ENCODE peak calls at places on chromosomes 2 and 18, in five cellular contexts. E is right cardiac atrium, S is HCT116, P is mesendoderm, B is spleen. V is an unnamed sample. For H3K4me1, the result is how much of the 10 kb centered on the place peaks cover.

GRCh38 chr2:113185643-113186315 is 12.0 kb downstream of the PSD4 start:
- DNase-seq in E (peak), S (no peak), P (no peak), B (peak), V (no peak)

GRCh38 chr2:75180476-75180875 is 18.8 kb downstream of the TACR1 start:
- DNase-seq in E (no peak), S (no peak), P (no peak), B (no peak), V (no peak)

GRCh38 chr2:122643725-122644329 is 888.4 kb downstream of the TSN start:
- DNase-seq in E (no peak), S (no peak), P (no peak), B (no peak), V (no peak)

GRCh38 chr18:4453712-4454547 is 1.2 kb downstream of the DLGAP1 start:
- DNase-seq in E (no peak), S (no peak), P (peak), B (peak), V (no peak)

GRCh38 chr18:78979058-78979680 is 449 bp upstream of the SALL3 start:
- DNase-seq in E (peak), S (no peak), P (peak), B (no peak), V (peak)

GRCh38 chr2:70143314-70144150 is 47.3 kb downstream of the C2orf42 start:
- DNase-seq in E (peak), S (peak), P (peak), B (peak), V (peak)

GRCh38 chr2:6909431-6910385 is 7.5 kb upstream of the RNF144A start:
- DNase-seq in E (no peak), S (no peak), P (no peak), B (no peak), V (no peak)

GRCh38 chr2:19362652-19363473 is 4.4 kb upstream of the OSR1 start:
- DNase-seq in E (peak), S (peak), P (peak), B (peak), V (peak)

GRCh38 chr2:218400930-218401833 is 1.5 kb downstream of the CTDSP1 start:
- DNase-seq in E (peak), S (no peak), P (no peak), B (peak), V (no peak)

GRCh38 chr2:36748166-36748565 is 51.7 kb downstream of the VIT start:
- DNase-seq in E (no peak), S (no peak), P (no peak), B (no peak), V (no peak)

GRCh38 chr2:40403233-40403841 is 48.6 kb downstream of the SLC8A1 start:
- DNase-seq in E (no peak), S (no peak), P (no peak), B (no peak), V (no peak)

GRCh38 chr2:161123531-161124030 is 36.6 kb upstream of the TANK start:
- DNase-seq in E (no peak), S (peak), P (no peak), B (no peak), V (no peak)

GRCh38 chr2:39135678-39136259 is 14.9 kb upstream of the SOS1 start:
- DNase-seq in E (no peak), S (no peak), P (no peak), B (no peak), V (no peak)
- H3K27ac ChIP-seq in E (no peak), S (no peak), P (no peak), B (no peak), V (no peak)

DNA sequence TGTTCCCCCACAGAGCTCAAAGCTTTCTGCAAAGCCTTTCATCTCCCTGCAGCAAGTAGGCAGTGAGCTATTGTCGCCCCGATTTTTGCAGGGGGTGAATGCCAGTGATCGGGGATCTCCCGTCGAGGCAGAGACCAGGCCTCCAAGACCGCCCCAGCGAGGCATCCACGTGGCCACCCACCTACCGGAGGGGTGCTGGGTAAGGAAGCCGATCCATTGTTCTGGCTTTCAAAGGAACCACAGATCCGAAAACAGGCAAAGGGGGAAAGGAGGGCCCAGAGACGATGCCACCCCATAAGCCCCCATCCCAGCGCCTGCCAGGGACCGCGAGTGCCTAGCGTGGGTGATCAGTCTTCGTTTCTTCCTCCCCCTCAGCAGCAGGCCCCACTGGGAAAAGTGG is 2.4 kb downstream of the ADRA2B start:
- DNase-seq in E (no peak), S (no peak), P (no peak), B (peak), V (no peak)
- H3K4me1 ChIP-seq in E (under half), S (under half), P (under half), B (under half), V (under half)

DNA sequence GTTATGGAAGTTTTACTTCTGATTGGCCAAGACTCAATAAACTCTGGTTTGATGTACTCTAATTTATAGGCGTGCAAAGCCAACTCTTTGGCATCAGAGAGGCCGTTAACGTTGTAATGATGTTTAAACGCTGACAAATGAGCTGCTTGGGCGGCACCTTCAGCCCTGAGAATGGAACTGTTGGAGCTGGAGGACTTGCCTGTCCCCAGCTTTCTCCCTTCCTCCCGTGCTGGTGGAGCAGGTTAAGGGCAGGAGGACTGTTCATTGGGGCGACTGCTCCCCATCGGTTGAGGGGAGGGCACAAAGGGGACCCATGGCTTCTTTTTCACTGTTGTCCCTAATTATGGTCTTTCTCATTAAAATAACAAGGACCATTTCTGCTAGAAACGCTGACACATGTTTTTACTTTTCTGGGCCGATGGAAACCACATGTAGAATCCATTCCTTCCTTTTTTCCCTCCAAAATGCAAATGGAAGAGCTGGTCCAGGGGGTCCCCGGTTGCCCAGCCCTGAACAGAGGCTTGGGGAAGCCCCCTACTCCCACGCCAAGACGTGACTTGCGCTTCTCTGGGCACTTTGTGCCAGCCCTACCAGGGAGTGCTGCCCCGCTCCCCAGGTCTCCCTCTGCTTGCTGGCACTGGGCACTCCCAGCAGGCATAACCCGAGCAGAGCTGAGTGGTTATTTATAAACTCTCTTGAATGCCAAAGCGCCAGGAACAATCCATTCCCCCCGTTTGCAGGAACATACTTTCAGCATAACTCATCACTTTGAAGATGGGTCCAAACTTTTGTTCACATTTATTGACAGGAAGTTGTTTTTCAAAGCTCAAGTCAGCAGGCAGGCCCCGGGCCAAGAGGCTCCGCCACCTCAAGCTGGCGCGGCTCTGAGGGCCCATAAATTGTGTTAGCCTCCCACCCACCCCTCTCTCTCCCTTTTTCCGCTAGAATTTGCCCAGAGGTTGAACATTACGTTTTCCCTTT is 170.1 kb downstream of the ASB1 start:
- DNase-seq in E (peak), S (peak), P (no peak), B (no peak), V (no peak)
- H3K27ac ChIP-seq in E (peak), S (peak), P (no peak), B (no peak), V (no peak)

GRCh38 chr2:96946625-96947024 is 39.8 kb downstream of the FAM178B start:
- DNase-seq in E (no peak), S (no peak), P (no peak), B (peak), V (no peak)
- H3K4me1 ChIP-seq in E (under half), S (under half), P (under half), B (under half), V (under half)

GRCh38 chr2:33212151-33212550 is 264.3 kb upstream of the RASGRP3 start:
- DNase-seq in E (no peak), S (no peak), P (no peak), B (no peak), V (peak)
- H3K27ac ChIP-seq in E (no peak), S (no peak), P (no peak), B (no peak), V (peak)

DNA sequence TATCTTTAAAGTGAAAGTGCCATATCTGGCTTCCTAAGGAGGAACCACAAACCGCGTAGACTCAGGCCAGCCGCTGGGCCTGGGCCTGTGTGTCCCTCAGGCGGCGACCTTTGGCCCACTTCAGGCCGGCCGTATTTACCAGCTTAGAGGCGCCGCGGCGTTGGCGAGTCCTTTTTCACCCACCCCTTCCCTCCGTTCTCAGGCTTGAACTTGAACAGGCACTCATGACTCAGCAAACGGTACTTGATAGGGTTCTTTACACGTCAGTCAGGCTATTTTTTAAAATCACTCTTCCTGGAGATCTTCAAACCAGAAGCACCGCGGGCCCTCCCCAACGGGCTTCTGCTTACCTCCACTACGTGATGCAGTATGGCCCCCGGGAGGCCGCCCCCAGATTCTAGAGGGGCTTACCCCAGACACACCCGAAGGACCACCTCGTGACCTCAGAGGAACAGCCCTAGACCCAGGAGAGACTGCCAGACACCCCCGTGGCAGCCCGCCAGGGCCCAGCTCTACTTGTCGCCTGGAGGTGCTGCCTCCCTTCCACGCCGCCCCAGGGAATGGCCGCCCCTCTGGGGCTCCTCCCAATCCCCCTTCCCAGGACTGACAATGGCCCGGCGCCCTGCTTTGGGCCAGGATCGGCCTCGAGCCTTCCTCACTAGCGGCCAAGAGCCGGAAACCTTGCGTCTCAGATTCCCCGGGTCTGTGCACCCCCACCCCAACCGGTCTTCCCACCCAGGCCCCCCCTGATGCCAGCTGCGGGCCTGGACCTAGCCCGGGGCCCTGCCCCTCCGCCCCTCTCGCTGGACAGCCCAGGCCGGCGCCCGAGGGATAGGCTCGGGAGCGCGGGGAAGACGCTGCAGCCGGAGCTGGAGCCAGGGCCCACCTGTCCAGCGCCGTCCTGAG is 33.8 kb upstream of the IMPA2 start:
- DNase-seq in E (peak), S (peak), P (peak), B (peak), V (peak)
- H3K4me1 ChIP-seq in E (under half), S (under half), P (under half), B (under half), V (under half)

GRCh38 chr2:55165567-55165966 is 66.5 kb downstream of the CLHC1 start:
- DNase-seq in E (no peak), S (no peak), P (no peak), B (no peak), V (no peak)

GRCh38 chr2:55162284-55163006 is 69.6 kb downstream of the CLHC1 start:
- DNase-seq in E (no peak), S (no peak), P (no peak), B (no peak), V (no peak)

GRCh38 chr2:55163258-55163657 is 68.8 kb downstream of the CLHC1 start:
- DNase-seq in E (no peak), S (no peak), P (no peak), B (no peak), V (peak)

GRCh38 chr2:55164534-55165104 is 67.5 kb downstream of the CLHC1 start:
- DNase-seq in E (no peak), S (no peak), P (no peak), B (no peak), V (peak)

GRCh38 chr2:55163895-55164509 is 68.1 kb downstream of the CLHC1 start:
- DNase-seq in E (no peak), S (no peak), P (no peak), B (no peak), V (no peak)
- H3K27ac ChIP-seq in E (no peak), S (no peak), P (no peak), B (no peak), V (no peak)

GRCh38 chr2:238865744-238866355 is 18.0 kb downstream of the TWIST2 start:
- DNase-seq in E (no peak), S (no peak), P (no peak), B (peak), V (no peak)

GRCh38 chr2:238866656-238867277 is 18.9 kb downstream of the TWIST2 start:
- DNase-seq in E (no peak), S (no peak), P (no peak), B (peak), V (no peak)

GRCh38 chr2:238863749-238864206 is 15.9 kb downstream of the TWIST2 start:
- DNase-seq in E (no peak), S (no peak), P (no peak), B (no peak), V (no peak)

GRCh38 chr2:238864207-238865014 is 16.5 kb downstream of the TWIST2 start:
- DNase-seq in E (peak), S (peak), P (peak), B (peak), V (no peak)

GRCh38 chr2:238865015-238865719 is 17.3 kb downstream of the TWIST2 start:
- DNase-seq in E (no peak), S (no peak), P (no peak), B (peak), V (no peak)
- H3K4me1 ChIP-seq in E (under half), S (under half), P (under half), B (under half), V (under half)

DNA sequence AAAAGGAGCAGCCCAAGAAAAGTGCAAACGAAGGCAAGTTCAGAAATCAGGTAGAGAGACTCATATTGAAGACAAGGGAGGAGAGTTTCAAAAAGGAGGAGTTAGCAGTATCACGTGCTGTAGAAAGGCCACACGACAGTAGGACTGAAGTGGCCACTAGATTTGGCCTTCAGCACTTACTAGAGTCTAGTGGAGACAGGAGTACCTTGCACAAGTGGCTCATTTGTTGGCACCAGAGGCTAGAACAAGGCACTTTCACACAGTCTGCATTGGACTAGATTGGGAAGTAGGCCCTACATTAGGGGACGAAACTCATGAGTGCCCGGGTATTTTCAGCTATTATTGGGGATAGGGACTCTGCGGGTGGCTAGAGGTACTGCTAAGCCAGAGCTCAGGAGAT is 1.6 kb upstream of the NCOA1 start:
- DNase-seq in E (no peak), S (no peak), P (peak), B (no peak), V (no peak)
- H3K27ac ChIP-seq in E (no peak), S (no peak), P (peak), B (peak), V (no peak)